ENCODE peak calls at places on chromosomes 7 and 10, in four cellular contexts. G is Panc1, Y is kidney, P is astrocyte of the spinal cord. C is an unnamed sample.

GRCh38 chr7:121558288-121558687 is 162.2 kb upstream of the FAM3C start:
- DNase-seq in P (no peak), G (no peak), Y (no peak), C (no peak)

GRCh38 chr7:38679419-38679818 is 48.2 kb upstream of the AMPH start:
- DNase-seq in Y (no peak), G (no peak), P (no peak), C (no peak)

GRCh38 chr7:37970211-37970610 is 49.8 kb downstream of the EPDR1 start:
- DNase-seq in Y (no peak), G (no peak), P (no peak), C (no peak)

GRCh38 chr10:109993551-109993950 is 14.2 kb upstream of the ADD3 start:
- DNase-seq in P (no peak), G (no peak), Y (no peak), C (no peak)

GRCh38 chr7:111560773-111561658 is 1.3 kb downstream of the IMMP2L start:
- DNase-seq in P (peak; percentile 68), Y (no peak), G (no peak), C (no peak)

GRCh38 chr7:51040777-51041176 is 258.1 kb upstream of the GRB10 start:
- DNase-seq in Y (no peak), P (peak; percentile 79), G (no peak), C (no peak)

GRCh38 chr10:102280397-102281015 is 35.2 kb downstream of the GBF1 start:
- DNase-seq in P (peak; percentile 28), Y (no peak), G (no peak), C (no peak)

GRCh38 chr10:78436223-78436575 is 402.5 kb downstream of the RPS24 start:
- DNase-seq in P (no peak), Y (no peak), G (no peak), C (peak; percentile 39)

GRCh38 chr7:121954803-121955202 is 81.8 kb downstream of the PTPRZ1 start:
- DNase-seq in G (no peak), P (peak; percentile 83), Y (no peak), C (no peak)

GRCh38 chr7:112421666-112422486 is 28.4 kb upstream of the IFRD1 start:
- DNase-seq in G (no peak), Y (no peak), P (no peak), C (no peak)

GRCh38 chr10:118792501-118792900 is 37.7 kb upstream of the CACUL1 start:
- DNase-seq in G (no peak), P (peak; percentile 21), Y (no peak), C (no peak)

GRCh38 chr10:85124592-85124991 is 796.2 kb downstream of the CCSER2 start:
- DNase-seq in G (no peak), P (no peak), Y (no peak), C (no peak)

GRCh38 chr7:120725376-120726039 is 132.4 kb downstream of the TSPAN12 start:
- DNase-seq in G (no peak), P (peak; percentile 60), Y (no peak), C (no peak)

GRCh38 chr10:46299531-46300366 is 13.0 kb downstream of the ANTXRL start:
- DNase-seq in P (no peak), Y (no peak), G (no peak), C (peak; percentile 38)

GRCh38 chr10:109920011-109920410 is 3.3 kb downstream of the XPNPEP1 start:
- DNase-seq in G (no peak), Y (no peak), P (no peak), C (no peak)

GRCh38 chr7:33091111-33091531 is 18.1 kb downstream of the RP9 start:
- DNase-seq in G (no peak), Y (no peak), P (peak; percentile 39), C (no peak)

GRCh38 chr7:151085691-151086620 is at the start of gene AGAP3:
- DNase-seq in P (peak; percentile 77), Y (peak; percentile 96), G (no peak), C (peak; percentile 94)

GRCh38 chr10:24444337-24444736 is 235.4 kb downstream of the KIAA1217 start:
- DNase-seq in P (peak; percentile 93), Y (no peak), G (no peak), C (no peak)

GRCh38 chr7:55211721-55212120 is 153.4 kb upstream of the LANCL2 start:
- DNase-seq in Y (no peak), G (no peak), P (no peak), C (no peak)

GRCh38 chr10:69573056-69573806 is at the start of gene NEUROG3:
- DNase-seq in P (no peak), Y (no peak), G (no peak), C (no peak)

GRCh38 chr7:22651036-22651435 is 76.0 kb upstream of the IL6 start:
- DNase-seq in P (no peak), G (no peak), Y (no peak), C (no peak)

GRCh38 chr7:17402628-17403278 is 104.3 kb downstream of the AHR start:
- DNase-seq in P (no peak), G (no peak), Y (no peak), C (no peak)

GRCh38 chr7:27176343-27176731 is 2.2 kb upstream of the HOXA10 start:
- DNase-seq in G (no peak), Y (peak; percentile 37), P (no peak), C (peak; percentile 68)

GRCh38 chr10:22894714-22895113 is 33.1 kb upstream of the ARMC3 start:
- DNase-seq in G (no peak), P (no peak), Y (no peak), C (no peak)

GRCh38 chr10:30831401-30831800 is 200.3 kb downstream of the ZNF438 start:
- DNase-seq in G (no peak), Y (no peak), P (no peak), C (no peak)

GRCh38 chr7:107728276-107728675 is 15.7 kb upstream of the CBLL1 start:
- DNase-seq in P (no peak), Y (no peak), G (no peak), C (no peak)

GRCh38 chr10:113138937-113139585 is 189.0 kb downstream of the TCF7L2 start:
- DNase-seq in G (no peak), P (no peak), Y (no peak), C (no peak)

GRCh38 chr10:14569274-14570060 is 205.2 kb downstream of the FAM107B start:
- DNase-seq in G (no peak), Y (no peak), P (no peak), C (no peak)

GRCh38 chr10:79185067-79185774 is 116.5 kb downstream of the ZMIZ1 start:
- DNase-seq in G (no peak), P (peak; percentile 40), Y (no peak), C (no peak)

GRCh38 chr7:133582766-133583523 is 330.1 kb downstream of the EXOC4 start:
- DNase-seq in G (no peak), Y (no peak), P (peak; percentile 84), C (no peak)

GRCh38 chr7:89247207-89247606 is 451.7 kb upstream of the TEX47 start:
- DNase-seq in G (no peak), Y (no peak), P (no peak), C (no peak)

GRCh38 chr10:132832186-132832983 is 46.4 kb upstream of the NKX6-2 start:
- DNase-seq in G (no peak), P (no peak), Y (no peak), C (peak; percentile 49)

GRCh38 chr10:126459878-126460481 is 71.7 kb upstream of the ADAM12 start:
- DNase-seq in P (peak; percentile 96), Y (no peak), G (peak; percentile 88), C (no peak)

GRCh38 chr7:12320241-12320640 is 83.4 kb downstream of the VWDE start:
- DNase-seq in G (no peak), P (no peak), Y (no peak), C (no peak)

GRCh38 chr7:42854521-42855118 is 57.2 kb downstream of the C7orf25 start:
- DNase-seq in P (no peak), Y (no peak), G (no peak), C (no peak)

GRCh38 chr7:42856605-42856987 is 55.3 kb downstream of the C7orf25 start:
- DNase-seq in P (no peak), G (no peak), Y (no peak), C (no peak)

GRCh38 chr7:42858570-42858969 is 53.3 kb downstream of the C7orf25 start:
- DNase-seq in P (no peak), Y (no peak), G (no peak), C (no peak)
- TF ChIP-seq CTCF in P (no peak), Y (no peak), G (no peak), C (no peak)

GRCh38 chr10:114751856-114752255 is 69.7 kb upstream of the FHIP2A start:
- DNase-seq in P (peak; percentile 38), G (no peak), Y (no peak), C (no peak)

GRCh38 chr10:114753126-114753525 is 68.5 kb upstream of the FHIP2A start:
- DNase-seq in Y (no peak), G (no peak), P (peak; percentile 53), C (no peak)

GRCh38 chr10:114758331-114758730 is 63.2 kb upstream of the FHIP2A start:
- DNase-seq in Y (no peak), P (no peak), G (no peak), C (no peak)

GRCh38 chr10:114755537-114755936 is 66.0 kb upstream of the FHIP2A start:
- DNase-seq in G (no peak), Y (no peak), P (no peak), C (no peak)

GRCh38 chr10:114754445-114755320 is 66.9 kb upstream of the FHIP2A start:
- DNase-seq in P (peak; percentile 50), G (peak; percentile 78), Y (no peak), C (no peak)
- H3K4me3 ChIP-seq in P (no peak overlapping the region), G (no peak overlapping the region), Y (no peak overlapping the region), C (no peak overlapping the region)

GRCh38 chr10:18583575-18584270 is 67.7 kb downstream of the NSUN6 start:
- DNase-seq in G (no peak), P (no peak), Y (no peak), C (no peak)
- TF ChIP-seq CTCF in G (no peak), P (peak; percentile 22), Y (no peak), C (no peak)

GRCh38 chr10:75189266-75190096 is 21.1 kb upstream of the VDAC2 start:
- DNase-seq in P (no peak), Y (no peak), G (no peak), C (no peak)
- H3K4me3 ChIP-seq in P (no peak overlapping the region), Y (no peak overlapping the region), G (no peak overlapping the region), C (no peak overlapping the region)

GRCh38 chr10:71314028-71314693 is 4.9 kb upstream of the SLC29A3 start:
- DNase-seq in G (peak; percentile 43), Y (peak; percentile 74), P (peak; percentile 19), C (peak; percentile 80)
- TF ChIP-seq CTCF in G (peak; percentile 98), Y (peak; percentile 91), P (peak; percentile 75), C (peak; percentile 88)

C was measured in sigmoid colon.